ENCODE peak calls at places on chromosomes 6 and 20, in five cellular contexts. O, I, V, H and L are unnamed samples.

GRCh38 chr20:5511930-5512329 is 195.2 kb upstream of the PROKR2 start:
- DNase-seq in O (no peak), I (no peak), V (no peak), H (no peak), L (no peak)

GRCh38 chr6:1821188-1822183 is 211.8 kb downstream of the FOXC1 start:
- DNase-seq in O (no peak), I (peak), V (peak), H (no peak), L (peak)

GRCh38 chr6:41488392-41489129 is 57.6 kb upstream of the FOXP4 start:
- DNase-seq in O (no peak), I (peak), V (peak), H (no peak), L (peak)

GRCh38 chr20:9059931-9060330 is 9.0 kb upstream of the PLCB4 start:
- DNase-seq in O (no peak), I (no peak), V (peak), H (no peak), L (peak)

GRCh38 chr6:110490110-110490509 is 13.7 kb upstream of the SLC22A16 start:
- DNase-seq in O (no peak), I (no peak), V (no peak), H (no peak), L (peak)

GRCh38 chr20:51460569-51461265 is 81.8 kb downstream of the NFATC2 start:
- DNase-seq in O (no peak), I (no peak), V (no peak), H (no peak), L (no peak)

GRCh38 chr6:111813247-111814162 is 59.7 kb downstream of the FYN start:
- DNase-seq in O (no peak), I (peak), V (no peak), H (no peak), L (peak)

GRCh38 chr6:47126647-47127339 is 84.7 kb upstream of the ADGRF1 start:
- DNase-seq in O (no peak), I (peak), V (peak), H (no peak), L (peak)

GRCh38 chr6:35484921-35485392 is 11.9 kb downstream of the TEAD3 start:
- DNase-seq in O (no peak), I (peak), V (no peak), H (no peak), L (no peak)

GRCh38 chr20:1388706-1389483 is 4.0 kb downstream of the FKBP1A start:
- DNase-seq in O (no peak), I (no peak), V (no peak), H (no peak), L (no peak)

GRCh38 chr6:167698540-167698939 is 128.2 kb upstream of the AFDN start:
- DNase-seq in O (no peak), I (no peak), V (no peak), H (no peak), L (no peak)

GRCh38 chr6:157244175-157244574 is 79.1 kb downstream of the TMEM242 start:
- DNase-seq in O (no peak), I (peak), V (peak), H (no peak), L (peak)

GRCh38 chr6:143746202-143747119 is 68.7 kb downstream of the PHACTR2 start:
- DNase-seq in O (no peak), I (peak), V (no peak), H (no peak), L (peak)

GRCh38 chr6:108080010-108080780 is 5.7 kb upstream of the OSTM1 start:
- DNase-seq in O (no peak), I (peak), V (peak), H (no peak), L (peak)

GRCh38 chr6:97085772-97086171 is 161.2 kb downstream of the KLHL32 start:
- DNase-seq in O (no peak), I (peak), V (peak), H (no peak), L (no peak)

GRCh38 chr6:150068786-150069648 is at the start of gene ULBP3:
- DNase-seq in O (peak), I (peak), V (peak), H (peak), L (peak)

GRCh38 chr6:1869766-1870165 is 260.1 kb downstream of the FOXC1 start:
- DNase-seq in O (no peak), I (no peak), V (no peak), H (no peak), L (no peak)

GRCh38 chr6:85677243-85677956 is 34.7 kb upstream of the SYNCRIP start:
- DNase-seq in O (no peak), I (peak), V (no peak), H (no peak), L (peak)